ENCODE peak calls at places on chromosomes 2 and 18, in six cellular contexts. N is tibial nerve, X is dorsolateral prefrontal cortex, Y is right cardiac atrium, E is colonic mucosa, O is right lobe of liver. B is an unnamed sample.
A peak's percentile ranks its signal among the peaks of the same experiment; 100 is the strongest.

GRCh38 chr2:34105015-34105767 is 506.1 kb upstream of the FAM98A start:
- DNase-seq in O (no peak), N (no peak), X (no peak), E (no peak), Y (no peak), B (no peak)

GRCh38 chr2:60499651-60500300 is 53.7 kb downstream of the BCL11A start:
- DNase-seq in E (no peak), X (no peak), O (no peak), Y (no peak), N (no peak), B (no peak)

GRCh38 chr18:13447621-13448020 is 229.1 kb downstream of the LDLRAD4 start:
- DNase-seq in E (no peak), Y (peak; percentile 59), O (no peak), X (no peak), N (no peak), B (no peak)

GRCh38 chr2:70509565-70509964 is 44.1 kb downstream of the TGFA start:
- DNase-seq in X (no peak), O (no peak), Y (no peak), E (peak; percentile 38), N (no peak), B (no peak)

GRCh38 chr2:98419977-98420725 is 24.5 kb upstream of the INPP4A start:
- DNase-seq in N (peak; percentile 7), Y (no peak), X (no peak), E (no peak), O (no peak), B (no peak)

GRCh38 chr2:29329899-29330298 is 214.7 kb downstream of the CLIP4 start:
- DNase-seq in N (no peak), Y (no peak), E (no peak), X (no peak), O (no peak), B (no peak)

GRCh38 chr2:43518182-43518581 is 77.7 kb downstream of the THADA start:
- DNase-seq in Y (no peak), O (no peak), X (no peak), E (no peak), N (no peak), B (no peak)

GRCh38 chr2:36993841-36994620 is 27.7 kb upstream of the STRN start:
- DNase-seq in O (no peak), X (no peak), N (no peak), Y (no peak), E (no peak), B (no peak)

GRCh38 chr2:237864940-237865622 is 5.7 kb downstream of the RAMP1 start:
- DNase-seq in N (no peak), E (no peak), O (no peak), Y (no peak), X (no peak), B (no peak)

GRCh38 chr2:164220250-164220649 is 401.0 kb downstream of the GRB14 start:
- DNase-seq in Y (no peak), E (no peak), O (no peak), N (no peak), X (no peak), B (no peak)

GRCh38 chr2:46717733-46718121 is 197.9 kb downstream of the MCFD2 start:
- DNase-seq in X (no peak), Y (no peak), N (no peak), E (no peak), O (no peak), B (no peak)

GRCh38 chr18:43060020-43060419 is 55.5 kb downstream of the RIT2 start:
- DNase-seq in E (no peak), Y (no peak), O (no peak), X (no peak), N (no peak), B (no peak)

GRCh38 chr2:37459095-37459981 is 114.9 kb downstream of the QPCT start:
- DNase-seq in X (no peak), Y (no peak), N (no peak), E (no peak), O (no peak), B (no peak)

GRCh38 chr2:98634406-98635092 is 26.2 kb downstream of the UNC50 start:
- DNase-seq in Y (no peak), O (no peak), E (no peak), X (no peak), N (no peak), B (no peak)

GRCh38 chr2:142892715-142893114 is 15.3 kb downstream of the KYNU start:
- DNase-seq in N (no peak), O (peak; percentile 36), X (no peak), Y (no peak), E (no peak), B (no peak)

GRCh38 chr2:162890690-162891311 is 52.2 kb upstream of the KCNH7 start:
- DNase-seq in X (no peak), O (no peak), E (no peak), Y (no peak), N (no peak), B (peak; percentile 3)

GRCh38 chr2:234998404-234999211 is 46.8 kb downstream of the SH3BP4 start:
- DNase-seq in E (no peak), O (peak; percentile 82), N (no peak), X (no peak), Y (no peak), B (no peak)

GRCh38 chr2:85435220-85435958 is 16.9 kb downstream of the SH2D6 start:
- DNase-seq in N (no peak), Y (no peak), E (no peak), X (no peak), O (no peak), B (no peak)

GRCh38 chr2:85430780-85431601 is 12.5 kb downstream of the SH2D6 start:
- DNase-seq in X (peak; percentile 88), E (no peak), Y (no peak), N (no peak), O (no peak), B (peak; percentile 89)

GRCh38 chr2:85431787-85432186 is 13.3 kb downstream of the SH2D6 start:
- DNase-seq in N (no peak), Y (no peak), X (no peak), E (no peak), O (no peak), B (peak; percentile 23)

GRCh38 chr2:85434677-85435076 is 16.2 kb downstream of the SH2D6 start:
- DNase-seq in X (no peak), N (no peak), O (no peak), Y (no peak), E (no peak), B (no peak)

DNA sequence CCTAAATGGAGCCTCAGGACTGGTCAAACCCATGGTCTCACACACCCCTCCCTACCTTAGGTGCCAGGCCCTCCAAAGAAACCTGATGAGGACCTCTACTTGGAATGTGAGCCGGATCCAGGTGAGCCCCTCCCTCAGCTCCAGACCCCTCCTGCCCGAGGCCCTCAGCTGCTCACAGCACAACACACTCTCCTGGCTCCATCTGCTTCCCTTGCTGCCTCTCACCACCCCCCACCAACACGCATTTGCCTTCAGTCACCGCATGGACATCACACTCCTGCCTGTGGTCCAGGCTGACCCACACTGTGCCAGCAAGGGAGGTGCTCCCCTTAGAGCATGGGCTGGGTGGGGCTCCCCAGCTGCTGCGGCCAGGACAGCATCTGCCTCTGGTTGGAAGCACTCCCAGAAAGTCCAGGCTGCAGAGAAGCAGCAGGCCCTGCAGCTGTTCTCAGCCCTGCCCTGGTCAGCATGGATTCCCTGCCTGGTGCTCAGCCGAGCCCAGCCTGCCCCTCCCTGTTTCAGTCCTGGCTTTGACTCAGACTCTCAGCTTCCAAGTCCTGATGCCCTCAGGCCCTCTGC is 15.1 kb downstream of the SH2D6 start:
- DNase-seq in N (peak; percentile 82), X (peak; percentile 89), O (no peak), E (peak; percentile 79), Y (peak; percentile 90), B (peak; percentile 92)
- H3K27ac ChIP-seq in N (peak overlapping the region; percentile 83), X (peak overlapping the region; percentile 99), O (no peak overlapping the region), E (peak overlapping the region; percentile 1), Y (peak overlapping the region; percentile 33), B (peak overlapping the region; percentile 94)

DNA sequence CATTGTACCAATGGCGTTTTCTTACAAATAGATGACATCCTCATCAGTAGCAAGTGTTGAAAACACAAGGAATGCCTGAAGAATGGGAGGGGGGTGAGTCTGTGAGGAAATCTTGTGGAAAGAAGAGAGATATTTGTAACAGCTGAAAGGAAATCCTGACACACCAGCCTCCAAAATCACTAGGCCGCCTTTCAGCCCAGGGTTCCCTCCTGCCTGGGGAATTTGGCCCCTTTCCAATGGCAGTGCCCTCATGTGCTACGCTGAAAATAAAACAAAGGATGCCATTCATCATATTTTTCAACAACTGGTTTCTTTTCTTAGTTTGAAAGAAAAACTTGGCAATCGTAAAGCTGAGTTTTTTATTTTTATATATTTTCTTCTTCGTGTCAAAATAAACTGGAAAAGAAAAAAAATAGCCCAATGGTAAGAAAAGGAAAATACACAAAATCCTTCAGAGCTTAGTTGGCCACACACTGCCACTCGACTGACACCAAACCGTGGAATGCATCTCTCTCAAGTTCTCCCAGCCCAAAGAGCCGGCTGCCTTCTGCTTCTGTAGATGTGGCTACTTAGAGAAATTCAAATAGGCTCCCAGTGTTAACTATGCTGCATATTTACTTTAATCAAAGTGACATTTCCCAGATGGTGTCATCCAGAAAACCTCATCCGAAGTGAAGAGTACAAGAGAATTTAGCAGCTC is 52.0 kb downstream of the FTCDNL1 start:
- DNase-seq in N (no peak), X (peak; percentile 56), Y (peak; percentile 33), E (no peak), O (no peak), B (peak; percentile 51)
- H3K27ac ChIP-seq in N (no peak overlapping the region), X (peak overlapping the region; percentile 80), Y (no peak overlapping the region), E (no peak overlapping the region), O (no peak overlapping the region), B (peak overlapping the region; percentile 90)

DNA sequence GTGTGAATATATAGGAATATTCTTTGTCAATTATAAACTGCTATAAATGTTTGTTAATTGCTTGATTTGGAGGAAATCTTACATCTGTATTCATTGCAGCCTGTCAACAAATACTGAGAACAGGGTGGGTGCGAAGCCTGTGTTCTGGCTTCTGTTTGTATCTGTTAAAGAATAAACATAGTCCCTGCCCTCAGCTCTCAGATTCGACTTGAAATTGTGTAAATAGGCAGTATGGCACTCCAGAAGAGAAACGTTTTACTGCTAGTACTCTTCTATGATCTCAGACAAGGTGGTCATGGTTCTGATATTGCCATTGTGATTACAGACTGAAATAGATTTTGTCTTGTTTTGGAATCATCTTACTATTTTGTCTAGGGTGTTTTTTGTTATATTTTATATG is 92.1 kb downstream of the TANC1 start:
- DNase-seq in Y (no peak), X (no peak), N (no peak), E (no peak), O (no peak), B (no peak)
- H3K27ac ChIP-seq in Y (no peak overlapping the region), X (no peak overlapping the region), N (no peak overlapping the region), E (peak overlapping the region; percentile 20), O (no peak overlapping the region), B (no peak overlapping the region)

GRCh38 chr2:105773568-105773967 is 28.9 kb downstream of the NCK2 start:
- DNase-seq in O (no peak), N (no peak), E (no peak), Y (no peak), X (no peak), B (no peak)
- H3K27ac ChIP-seq in O (no peak overlapping the region), N (no peak overlapping the region), E (no peak overlapping the region), Y (no peak overlapping the region), X (peak overlapping the region; percentile 46), B (no peak overlapping the region)